ENCODE peak calls at places on chromosomes 1 and 21, in six cellular contexts. Q is HCEC 1CT; N is GM12892; O is NCI-H510A treated with DMSO at 0.1 percent for 48 hours; L is sciatic nerve; S is activated T-helper 1 cell treated with anti-CD3 and anti-CD28 coated beads, Interleukin-2, amount 50 U/mL, for 16 hours. R is an unnamed sample.

GRCh38 chr1:66402194-66402593 is 131.8 kb upstream of the SGIP1 start:
- DNase-seq in S (no peak), Q (no peak), O (no peak), N (no peak), L (peak), R (no peak)

GRCh38 chr21:38987551-38988210 is 182.0 kb downstream of the ETS2 start:
- DNase-seq in S (no peak), O (no peak), L (no peak), N (no peak), Q (no peak), R (no peak)

GRCh38 chr1:15994590-15995351 is 9.3 kb upstream of the SRARP start:
- DNase-seq in S (no peak), N (no peak), O (peak), L (peak), Q (peak), R (no peak)

GRCh38 chr1:223363057-223363855 is 720 bp downstream of the SUSD4 start:
- DNase-seq in L (no peak), S (no peak), O (peak), Q (no peak), N (no peak), R (no peak)

GRCh38 chr1:15849775-15850449 is 2.4 kb downstream of the SPEN start:
- DNase-seq in S (no peak), O (peak), N (no peak), L (no peak), Q (peak), R (no peak)

GRCh38 chr1:184502154-184502553 is 115.3 kb downstream of the C1orf21 start:
- DNase-seq in O (no peak), N (no peak), L (no peak), S (no peak), Q (no peak), R (no peak)

GRCh38 chr1:118992426-118992825 is 4.3 kb upstream of the TBX15 start:
- DNase-seq in O (no peak), Q (no peak), L (no peak), S (no peak), N (no peak), R (no peak)

GRCh38 chr1:193310569-193310968 is 124.2 kb upstream of the B3GALT2 start:
- DNase-seq in O (peak), N (no peak), S (no peak), Q (no peak), L (no peak), R (no peak)

GRCh38 chr1:78214334-78214733 is 168.6 kb downstream of the GIPC2 start:
- DNase-seq in O (no peak), Q (no peak), S (no peak), L (no peak), N (no peak), R (no peak)

GRCh38 chr1:37765937-37766664 is 1.2 kb upstream of the EPHA10 start:
- DNase-seq in O (peak), Q (no peak), L (no peak), S (no peak), N (no peak), R (no peak)

GRCh38 chr1:99348375-99349132 is 84.3 kb downstream of the PLPPR4 start:
- DNase-seq in O (no peak), Q (peak), N (no peak), L (no peak), S (no peak), R (no peak)

GRCh38 chr1:93661829-93662474 is 19.7 kb downstream of the BCAR3 start:
- DNase-seq in L (no peak), S (no peak), O (no peak), Q (peak), N (no peak), R (no peak)

GRCh38 chr1:202656057-202656456 is 54.2 kb downstream of the SYT2 start:
- DNase-seq in S (no peak), O (no peak), L (no peak), Q (peak), N (no peak), R (no peak)

GRCh38 chr1:167522246-167522645 is 3.9 kb upstream of the CD247 start:
- DNase-seq in O (no peak), N (no peak), Q (no peak), L (no peak), S (no peak), R (no peak)

GRCh38 chr1:204962742-204963632 is 80.0 kb upstream of the CNTN2 start:
- DNase-seq in S (no peak), L (no peak), N (no peak), O (no peak), Q (no peak), R (no peak)

GRCh38 chr1:178434360-178434759 is 62.4 kb downstream of the CLEC20A start:
- DNase-seq in Q (no peak), L (no peak), S (no peak), O (no peak), N (no peak), R (no peak)

GRCh38 chr1:151935154-151935553 is 25.8 kb upstream of the THEM4 start:
- DNase-seq in O (no peak), N (no peak), S (no peak), L (no peak), Q (peak), R (no peak)

GRCh38 chr1:212586429-212587303 is 21.9 kb upstream of the ATF3 start:
- DNase-seq in L (no peak), O (no peak), S (no peak), Q (no peak), N (peak), R (no peak)

GRCh38 chr1:223700388-223700918 is 11.9 kb upstream of the CAPN2 start:
- DNase-seq in O (no peak), N (no peak), Q (no peak), L (no peak), S (no peak), R (no peak)

GRCh38 chr1:17915511-17916205 is 160.5 kb downstream of the ACTL8 start:
- DNase-seq in Q (no peak), S (no peak), O (no peak), L (no peak), N (no peak), R (no peak)

GRCh38 chr1:9211291-9211811 is 23.2 kb upstream of the H6PD start:
- DNase-seq in S (no peak), L (no peak), Q (peak), N (no peak), O (no peak), R (no peak)

GRCh38 chr1:206537141-206537540 is 29.8 kb downstream of the RASSF5 start:
- DNase-seq in S (no peak), N (no peak), Q (no peak), O (no peak), L (peak), R (no peak)

GRCh38 chr1:161473363-161473762 is 31.9 kb upstream of the FCGR2A start:
- DNase-seq in Q (peak), S (no peak), L (no peak), N (no peak), O (no peak), R (no peak)

GRCh38 chr21:21921410-21922232 is 923.4 kb downstream of the NCAM2 start:
- DNase-seq in O (peak), Q (no peak), L (no peak), N (no peak), S (no peak), R (no peak)

GRCh38 chr1:115874929-115875328 is 34.0 kb upstream of the NHLH2 start:
- DNase-seq in O (no peak), Q (peak), L (no peak), N (no peak), S (no peak), R (no peak)

GRCh38 chr1:8523641-8524206 is 205.8 kb downstream of the SLC45A1 start:
- DNase-seq in O (no peak), L (no peak), S (no peak), Q (no peak), N (no peak), R (no peak)

GRCh38 chr1:42735056-42735455 is 5.0 kb downstream of the CLDN19 start:
- DNase-seq in O (no peak), N (no peak), S (no peak), Q (no peak), L (no peak), R (no peak)

GRCh38 chr1:4395676-4396075 is 258.7 kb upstream of the AJAP1 start:
- DNase-seq in Q (no peak), S (no peak), N (no peak), O (peak), L (no peak), R (no peak)

GRCh38 chr1:156838972-156839371 is 19.9 kb downstream of the INSRR start:
- DNase-seq in O (peak), S (no peak), L (no peak), N (no peak), Q (no peak), R (no peak)

GRCh38 chr1:117660266-117660973 is 54.6 kb downstream of the TENT5C start:
- DNase-seq in N (no peak), Q (no peak), S (no peak), L (no peak), O (no peak), R (no peak)

R was measured in kidney epithelial cell.